ENCODE peak calls at places on chromosome 22, in seven cellular contexts. G is mammary epithelial cell, I is suprapubic skin, Y is cardiac muscle cell, N is fibroblast of lung, T is mesenchymal stem cell, M is stomach. B is an unnamed sample. For H3K4me1, the result is how much of the 10 kb centered on the place peaks cover.

GRCh38 chr22:50148991-50149721 is 21.4 kb upstream of the PANX2 start:
- DNase-seq in G (peak), I (peak), Y (peak), N (peak), T (peak), M (peak), B (peak)

GRCh38 chr22:24810043-24810749 is 4.2 kb downstream of the SGSM1 start:
- DNase-seq in G (no peak), I (no peak), Y (peak), N (no peak), T (no peak), M (peak), B (no peak)

GRCh38 chr22:31935961-31936635 is 8.2 kb upstream of the YWHAH start:
- DNase-seq in G (no peak), I (no peak), Y (no peak), N (no peak), T (no peak), M (no peak), B (no peak)

GRCh38 chr22:38761202-38762162 is 5.7 kb upstream of the SUN2 start:
- DNase-seq in G (no peak), I (no peak), Y (no peak), N (no peak), T (no peak), M (no peak), B (peak)

GRCh38 chr22:31635638-31636306 is 26.2 kb downstream of the PISD start:
- DNase-seq in G (no peak), I (no peak), Y (no peak), N (no peak), T (no peak), M (peak), B (no peak)

GRCh38 chr22:41367680-41368542 is 13.8 kb upstream of the TEF start:
- DNase-seq in G (peak), I (peak), Y (peak), N (no peak), T (no peak), M (peak), B (no peak)

GRCh38 chr22:35971418-35972119 is 57.1 kb downstream of the RBFOX2 start:
- DNase-seq in G (no peak), I (no peak), Y (peak), N (peak), T (peak), M (no peak), B (no peak)

GRCh38 chr22:17977371-17977770 is 47.0 kb downstream of the MICAL3 start:
- DNase-seq in G (no peak), I (no peak), Y (no peak), N (no peak), T (no peak), M (no peak), B (no peak)

GRCh38 chr22:23608583-23608982 is 23.5 kb downstream of the DRICH1 start:
- DNase-seq in G (no peak), I (no peak), Y (peak), N (peak), T (peak), M (no peak), B (no peak)

GRCh38 chr22:40345801-40346177 is 511 bp upstream of the ADSL start:
- DNase-seq in G (peak), I (peak), Y (peak), N (no peak), T (no peak), M (peak), B (peak)

GRCh38 chr22:19667872-19668740 is 46.2 kb upstream of the SEPTIN5 start:
- DNase-seq in G (no peak), I (no peak), Y (no peak), N (no peak), T (no peak), M (no peak), B (no peak)

GRCh38 chr22:18070556-18071306 is 7.1 kb upstream of the PEX26 start:
- DNase-seq in G (peak), I (peak), Y (no peak), N (no peak), T (no peak), M (no peak), B (no peak)

GRCh38 chr22:47355776-47356432 is 593.5 kb downstream of the TBC1D22A start:
- DNase-seq in G (no peak), I (no peak), Y (no peak), N (no peak), T (no peak), M (peak), B (no peak)

GRCh38 chr22:26484360-26484706 is 656 bp downstream of the SRRD start:
- DNase-seq in G (no peak), I (no peak), Y (no peak), N (peak), T (no peak), M (no peak), B (peak)

GRCh38 chr22:26486394-26486793 is 2.7 kb downstream of the SRRD start:
- DNase-seq in G (no peak), I (no peak), Y (no peak), N (no peak), T (no peak), M (no peak), B (no peak)

GRCh38 chr22:26483439-26484359 is at the start of the genes HPS4 and SRRD:
- DNase-seq in G (peak), I (peak), Y (peak), N (peak), T (peak), M (peak), B (peak)

GRCh38 chr22:26485991-26486390 is 2.3 kb downstream of the SRRD start:
- DNase-seq in G (no peak), I (no peak), Y (no peak), N (no peak), T (no peak), M (no peak), B (no peak)

GRCh38 chr22:26485013-26485412 is 1.3 kb downstream of the SRRD start:
- DNase-seq in G (no peak), I (no peak), Y (no peak), N (peak), T (peak), M (no peak), B (no peak)
- H3K4me3 ChIP-seq in G (peak), I (peak), Y (no peak), N (peak), T (no peak), M (no peak), B (no peak)

GRCh38 chr22:30305906-30306628 is 16.8 kb upstream of the CASTOR1 start:
- DNase-seq in G (peak), I (no peak), Y (no peak), N (no peak), T (no peak), M (no peak), B (peak)
- H3K4me1 ChIP-seq in G (half or more), I (half or more), Y (under half), N (under half), T (half or more), M (half or more), B (half or more)

GRCh38 chr22:29892757-29893156 is 9.8 kb downstream of the MTMR3 start:
- DNase-seq in G (no peak), I (no peak), Y (no peak), N (no peak), T (no peak), M (no peak), B (no peak)
- H3K4me3 ChIP-seq in G (no peak), I (no peak), Y (no peak), N (no peak), T (no peak), M (no peak), B (no peak)

GRCh38 chr22:37027556-37027955 is 8.0 kb downstream of the MPST start:
- DNase-seq in G (no peak), I (no peak), Y (no peak), N (no peak), T (no peak), M (no peak), B (no peak)
- H3K4me1 ChIP-seq in G (under half), I (under half), Y (under half), N (under half), T (under half), M (under half), B (under half)

DNA sequence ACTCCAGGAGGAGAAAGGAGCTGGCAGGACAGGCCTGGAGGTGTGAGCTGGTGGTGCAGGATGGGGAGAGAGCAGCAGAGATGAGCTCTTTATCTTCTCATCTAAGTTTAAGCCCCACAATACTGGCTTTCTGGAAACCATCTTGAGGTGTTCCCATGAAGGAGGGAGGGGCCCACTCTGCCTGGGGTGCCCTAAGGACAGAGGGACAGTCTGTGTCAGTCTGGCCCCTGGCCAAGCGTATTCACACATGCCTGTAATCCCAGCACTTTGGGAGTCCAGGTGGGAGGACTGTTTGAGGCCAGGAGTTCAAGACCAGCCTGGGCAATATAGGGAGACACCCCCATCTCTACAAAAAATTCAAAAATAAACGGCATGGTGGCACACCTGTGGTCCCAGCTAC is 8.9 kb downstream of the SERHL2 start:
- DNase-seq in G (no peak), I (no peak), Y (no peak), N (no peak), T (no peak), M (no peak), B (no peak)
- H3K4me3 ChIP-seq in G (no peak), I (no peak), Y (no peak), N (no peak), T (no peak), M (no peak), B (no peak)

GRCh38 chr22:46104881-46105493 is 45.3 kb upstream of the PPARA start:
- DNase-seq in G (no peak), I (no peak), Y (no peak), N (no peak), T (no peak), M (no peak), B (no peak)
- H3K4me1 ChIP-seq in G (half or more), I (half or more), Y (under half), N (half or more), T (half or more), M (half or more), B (under half)